ENCODE peak calls at places on chromosomes 12 and 14, in seven cellular contexts. O is gastroesophageal sphincter; X is activated B cell treated with CpG ODN at 0.5 μM for 24 hours; B is PC-3; I is right lobe of liver; R is activated CD8-positive, alpha-beta memory T cell treated with anti-CD3 and anti-CD28 coated beads, Interleukin-2, amount 10 ng/mL, durations not matched to agents 7 days and 5 days; U is heart left ventricle. A is an unnamed sample.

GRCh38 chr14:74347795-74348100 is 523 bp upstream of the VRTN start:
- ATAC-seq in U (no peak), O (no peak), R (no peak), X (no peak), I (no peak), B (no peak), A (peak)

GRCh38 chr14:36227802-36228201 is 51.3 kb upstream of the PTCSC3 start:
- ATAC-seq in O (no peak), B (peak), X (no peak), U (no peak), R (no peak), I (no peak), A (no peak)

GRCh38 chr12:58000499-58000898 is 59.1 kb downstream of the ATP23 start:
- ATAC-seq in U (no peak), I (no peak), B (no peak), X (no peak), O (no peak), R (no peak), A (no peak)

GRCh38 chr12:96570579-96570978 is 81.2 kb downstream of the CFAP54 start:
- ATAC-seq in X (no peak), R (peak), O (no peak), I (no peak), B (no peak), U (no peak), A (no peak)

GRCh38 chr12:51913071-51914033 is 6.0 kb downstream of the ACVRL1 start:
- ATAC-seq in X (no peak), B (no peak), O (no peak), I (peak), U (no peak), R (no peak), A (no peak)

GRCh38 chr12:124517260-124518050 is 50.0 kb downstream of the NCOR2 start:
- ATAC-seq in U (peak), B (peak), I (peak), O (peak), X (no peak), R (no peak), A (no peak)

GRCh38 chr12:101929365-101930041 is 52.1 kb downstream of the DRAM1 start:
- ATAC-seq in X (no peak), O (no peak), U (no peak), R (no peak), I (no peak), B (no peak), A (no peak)

GRCh38 chr14:76056128-76056527 is 70.6 kb downstream of the IFT43 start:
- ATAC-seq in R (no peak), I (no peak), O (no peak), U (peak), B (peak), X (no peak), A (no peak)

GRCh38 chr12:54522213-54522612 is 24.7 kb downstream of the NCKAP1L start:
- ATAC-seq in B (no peak), U (no peak), O (no peak), X (no peak), I (no peak), R (no peak), A (no peak)

GRCh38 chr14:28565345-28565744 is 201.2 kb upstream of the FOXG1 start:
- ATAC-seq in I (no peak), U (no peak), B (no peak), O (no peak), R (no peak), X (no peak), A (no peak)

GRCh38 chr12:18411453-18411852 is 150.1 kb downstream of the PIK3C2G start:
- ATAC-seq in O (no peak), B (no peak), X (no peak), U (no peak), R (no peak), I (no peak), A (no peak)

GRCh38 chr12:11888029-11888428 is 182.7 kb upstream of the BCL2L14 start:
- ATAC-seq in I (no peak), R (no peak), U (no peak), X (no peak), O (no peak), B (no peak), A (no peak)

GRCh38 chr12:100193085-100193484 is 7.5 kb upstream of the ACTR6 start:
- ATAC-seq in O (no peak), B (no peak), U (peak), X (no peak), R (no peak), I (no peak), A (no peak)

GRCh38 chr14:71361335-71361734 is 454.1 kb downstream of the PCNX1 start:
- ATAC-seq in I (no peak), X (no peak), U (no peak), O (no peak), R (no peak), B (peak), A (no peak)

GRCh38 chr12:13103391-13104033 is at the start of gene GSG1:
- ATAC-seq in I (no peak), X (no peak), U (no peak), B (no peak), R (peak), O (no peak), A (no peak)

GRCh38 chr14:70289138-70289537 is 70.3 kb downstream of the COX16 start:
- ATAC-seq in I (no peak), R (no peak), U (no peak), B (no peak), X (peak), O (no peak), A (peak)

GRCh38 chr12:112862570-112863137 is 44.1 kb upstream of the OAS1 start:
- ATAC-seq in X (no peak), I (no peak), R (no peak), U (peak), O (no peak), B (no peak), A (no peak)

GRCh38 chr14:101791919-101792572 is 30.5 kb downstream of the PPP2R5C start:
- ATAC-seq in U (peak), O (peak), R (peak), I (peak), X (peak), B (peak), A (no peak)

GRCh38 chr12:68428724-68429580 is 96.8 kb upstream of the MDM1 start:
- ATAC-seq in U (no peak), R (no peak), I (no peak), B (no peak), X (no peak), O (no peak), A (no peak)